ENCODE peak calls at places on chromosomes 6 and 20, in eight cellular contexts. V, T, X, C, Q, A, S and B are unnamed samples.

GRCh38 chr20:17662333-17663039 is 19.6 kb downstream of the RRBP1 start:
- DNase-seq in V (no peak), T (no peak), X (peak), C (no peak), Q (no peak), A (peak), S (peak), B (no peak)

GRCh38 chr6:163327165-163327880 is 87.2 kb upstream of the QKI start:
- DNase-seq in V (no peak), T (no peak), X (no peak), C (no peak), Q (no peak), A (no peak), S (no peak), B (no peak)

GRCh38 chr20:16571333-16571732 is 1.9 kb downstream of the KIF16B start:
- DNase-seq in V (no peak), T (no peak), X (no peak), C (no peak), Q (no peak), A (no peak), S (no peak), B (no peak)

GRCh38 chr6:110287462-110288341 is 70.4 kb downstream of the METTL24 start:
- DNase-seq in V (no peak), T (no peak), X (no peak), C (peak), Q (no peak), A (no peak), S (peak), B (no peak)

GRCh38 chr6:12593720-12594540 is 122.6 kb upstream of the PHACTR1 start:
- DNase-seq in V (no peak), T (no peak), X (no peak), C (no peak), Q (no peak), A (no peak), S (peak), B (no peak)

GRCh38 chr6:106939208-106939607 is 35.3 kb downstream of the CD24 start:
- DNase-seq in V (no peak), T (no peak), X (no peak), C (no peak), Q (no peak), A (no peak), S (peak), B (no peak)

GRCh38 chr6:167130712-167131684 is 8.1 kb downstream of the CCR6 start:
- DNase-seq in V (no peak), T (no peak), X (no peak), C (peak), Q (no peak), A (no peak), S (no peak), B (no peak)

GRCh38 chr6:111920581-111920980 is 47.3 kb upstream of the FYN start:
- DNase-seq in V (no peak), T (no peak), X (no peak), C (no peak), Q (no peak), A (no peak), S (no peak), B (no peak)

GRCh38 chr6:35401514-35401913 is 50.6 kb upstream of the FANCE start:
- DNase-seq in V (no peak), T (no peak), X (no peak), C (no peak), Q (peak), A (no peak), S (no peak), B (no peak)

GRCh38 chr6:111743859-111744692 is 129.2 kb downstream of the FYN start:
- DNase-seq in V (no peak), T (no peak), X (peak), C (no peak), Q (no peak), A (peak), S (peak), B (no peak)

GRCh38 chr6:89597988-89598387 is 40.6 kb downstream of the LYRM2 start:
- DNase-seq in V (no peak), T (no peak), X (peak), C (no peak), Q (no peak), A (peak), S (peak), B (no peak)

GRCh38 chr6:4145083-4145482 is 9.7 kb upstream of the ECI2 start:
- DNase-seq in V (no peak), T (no peak), X (no peak), C (no peak), Q (no peak), A (no peak), S (no peak), B (no peak)

GRCh38 chr20:12372557-12372956 is 454.9 kb downstream of the BTBD3 start:
- DNase-seq in V (no peak), T (no peak), X (no peak), C (no peak), Q (no peak), A (no peak), S (no peak), B (no peak)

GRCh38 chr6:98572579-98572978 is 261.8 kb upstream of the POU3F2 start:
- DNase-seq in V (no peak), T (no peak), X (no peak), C (no peak), Q (no peak), A (no peak), S (no peak), B (no peak)

GRCh38 chr20:60068509-60068908 is 110.3 kb downstream of the CDH26 start:
- DNase-seq in V (no peak), T (no peak), X (no peak), C (no peak), Q (no peak), A (no peak), S (no peak), B (no peak)

GRCh38 chr6:57087916-57088315 is 2.1 kb upstream of the ZNF451 start:
- DNase-seq in V (no peak), T (no peak), X (no peak), C (no peak), Q (no peak), A (no peak), S (no peak), B (no peak)

GRCh38 chr20:8532169-8532568 is 400.1 kb downstream of the PLCB1 start:
- DNase-seq in V (no peak), T (no peak), X (no peak), C (no peak), Q (no peak), A (no peak), S (no peak), B (no peak)

GRCh38 chr6:4487538-4487937 is 288.7 kb upstream of the CDYL start:
- DNase-seq in V (no peak), T (no peak), X (no peak), C (no peak), Q (no peak), A (no peak), S (no peak), B (no peak)

GRCh38 chr20:37346232-37346525 is 239 bp downstream of the SRC start:
- DNase-seq in V (no peak), T (no peak), X (no peak), C (no peak), Q (no peak), A (no peak), S (no peak), B (no peak)

GRCh38 chr6:53439556-53439955 is 90.8 kb upstream of the ELOVL5 start:
- DNase-seq in V (no peak), T (no peak), X (peak), C (no peak), Q (no peak), A (peak), S (peak), B (no peak)

GRCh38 chr20:16028923-16029322 is 544.3 kb downstream of the KIF16B start:
- DNase-seq in V (no peak), T (no peak), X (no peak), C (no peak), Q (no peak), A (no peak), S (no peak), B (no peak)

GRCh38 chr6:46191961-46192360 is 21.2 kb upstream of the ENPP5 start:
- DNase-seq in V (peak), T (no peak), X (peak), C (no peak), Q (no peak), A (peak), S (peak), B (no peak)

GRCh38 chr20:63265891-63266515 is 6.6 kb upstream of the ARFGAP1 start:
- DNase-seq in V (peak), T (no peak), X (no peak), C (no peak), Q (no peak), A (peak), S (peak), B (no peak)

GRCh38 chr20:45629496-45630100 is at the start of gene WFDC10A:
- DNase-seq in V (no peak), T (no peak), X (peak), C (no peak), Q (no peak), A (peak), S (peak), B (no peak)

GRCh38 chr6:160428818-160429744 is 80.9 kb downstream of the SLC22A3 start:
- DNase-seq in V (no peak), T (no peak), X (no peak), C (no peak), Q (no peak), A (no peak), S (no peak), B (no peak)

GRCh38 chr20:25454153-25454900 is 46.9 kb downstream of the GINS1 start:
- DNase-seq in V (no peak), T (no peak), X (no peak), C (no peak), Q (no peak), A (no peak), S (no peak), B (no peak)

GRCh38 chr20:38222231-38222922 is 38.2 kb downstream of the KIAA1755 start:
- DNase-seq in V (no peak), T (no peak), X (peak), C (no peak), Q (peak), A (peak), S (peak), B (peak)

GRCh38 chr6:43924222-43924702 is 154.3 kb downstream of the VEGFA start:
- DNase-seq in V (no peak), T (no peak), X (no peak), C (no peak), Q (peak), A (peak), S (peak), B (no peak)

GRCh38 chr6:43927525-43928210 is 157.7 kb downstream of the VEGFA start:
- DNase-seq in V (no peak), T (no peak), X (no peak), C (peak), Q (no peak), A (no peak), S (no peak), B (no peak)

GRCh38 chr6:43923376-43924221 is 153.6 kb downstream of the VEGFA start:
- DNase-seq in V (no peak), T (no peak), X (no peak), C (no peak), Q (peak), A (peak), S (no peak), B (no peak)

GRCh38 chr6:43929511-43929910 is 159.5 kb downstream of the VEGFA start:
- DNase-seq in V (no peak), T (no peak), X (no peak), C (no peak), Q (no peak), A (no peak), S (no peak), B (no peak)

GRCh38 chr6:43926644-43927524 is 156.9 kb downstream of the VEGFA start:
- DNase-seq in V (peak), T (no peak), X (peak), C (peak), Q (no peak), A (peak), S (peak), B (no peak)
- TF ChIP-seq CTCF in V (no peak), T (no peak), X (no peak), C (no peak), Q (no peak), A (peak), S (peak), B (no peak)

GRCh38 chr20:10667560-10668167 is 6.1 kb downstream of the JAG1 start:
- DNase-seq in V (no peak), T (no peak), X (no peak), C (no peak), Q (no peak), A (no peak), S (no peak), B (no peak)
- TF ChIP-seq CTCF in V (no peak), T (no peak), X (no peak), C (no peak), Q (no peak), A (no peak), S (no peak), B (no peak)

GRCh38 chr20:22180244-22180643 is 404.1 kb downstream of the FOXA2 start:
- DNase-seq in V (no peak), T (no peak), X (no peak), C (no peak), Q (no peak), A (no peak), S (no peak), B (no peak)
- TF ChIP-seq CTCF in V (no peak), T (peak), X (no peak), C (no peak), Q (no peak), A (no peak), S (no peak), B (no peak)

DNA sequence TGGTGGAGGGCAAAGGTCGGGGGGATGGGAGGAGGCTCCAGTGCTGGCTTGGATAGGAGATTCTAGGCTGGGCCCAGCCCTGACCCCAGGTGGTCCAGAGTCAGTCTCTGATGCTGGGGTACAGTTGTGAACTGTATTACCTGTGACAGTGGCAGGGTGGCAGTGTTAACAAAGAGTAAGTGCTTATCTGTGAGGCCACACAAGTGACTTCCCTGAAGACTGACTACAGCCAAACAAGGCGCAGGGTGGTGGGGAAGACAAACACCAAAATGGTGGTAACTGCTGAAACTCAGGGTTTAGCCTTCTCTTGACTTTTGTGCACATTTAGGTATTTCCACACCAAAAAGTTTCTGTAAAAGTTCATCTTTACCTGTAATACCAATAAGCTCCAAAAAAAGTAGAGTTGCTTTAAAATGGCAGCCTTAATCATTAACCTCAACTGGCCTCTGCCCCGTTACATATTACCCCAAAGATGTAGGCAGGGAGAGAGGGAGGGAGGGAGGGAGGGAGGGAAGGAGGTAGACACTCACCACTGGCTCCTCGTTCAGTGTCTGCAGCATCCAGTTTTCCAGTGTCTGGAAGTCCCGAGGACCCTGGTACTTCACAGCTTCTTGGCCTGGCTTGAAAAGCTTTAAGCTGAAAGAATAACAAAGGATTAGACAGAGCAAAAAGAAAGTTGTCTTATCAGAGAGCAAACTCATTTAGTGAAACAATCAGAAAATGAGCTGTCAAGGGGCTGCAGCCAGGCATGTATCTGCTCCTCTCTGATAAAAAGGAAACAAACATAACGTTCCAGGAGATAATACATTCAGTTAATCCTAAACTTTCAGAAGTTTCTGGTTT is 11.3 kb downstream of the TXNDC5 start:
- DNase-seq in V (no peak), T (no peak), X (no peak), C (no peak), Q (no peak), A (no peak), S (no peak), B (no peak)
- TF ChIP-seq CTCF in V (no peak), T (peak), X (peak), C (no peak), Q (peak), A (no peak), S (peak), B (no peak)

DNA sequence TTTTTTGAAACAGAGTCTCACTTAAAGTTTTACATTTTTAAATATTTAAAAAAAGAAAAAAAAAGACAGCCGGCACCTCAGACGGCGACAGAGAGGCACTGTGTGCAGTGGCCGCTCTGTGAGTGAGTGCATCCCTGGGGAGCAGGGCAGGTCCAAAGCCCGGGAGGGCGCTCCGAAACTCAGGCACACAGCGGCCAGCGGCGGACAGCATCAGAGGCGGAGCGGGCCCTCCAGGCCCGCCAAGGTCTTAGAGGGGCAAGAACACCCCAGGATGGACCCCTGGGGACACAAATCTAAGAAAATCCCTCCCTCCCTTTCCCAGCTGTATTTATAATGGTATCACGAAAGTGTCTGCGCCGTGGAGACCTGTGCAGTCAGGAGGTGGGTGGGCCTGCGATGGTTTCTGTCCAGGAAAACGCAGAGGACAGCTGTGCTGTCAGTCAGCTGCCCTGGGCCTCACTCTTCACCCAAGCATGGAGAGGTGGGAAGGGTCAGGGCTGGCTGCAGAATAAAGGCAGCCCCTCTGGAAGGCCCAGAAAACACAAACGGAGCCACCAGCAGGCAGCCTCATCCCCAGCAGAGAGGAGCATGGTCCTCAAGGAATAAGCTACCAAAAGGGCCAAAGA is 43.8 kb downstream of the TAF4 start:
- DNase-seq in V (no peak), T (no peak), X (no peak), C (peak), Q (no peak), A (no peak), S (no peak), B (no peak)
- TF ChIP-seq CTCF in V (no peak), T (no peak), X (no peak), C (no peak), Q (no peak), A (no peak), S (no peak), B (no peak)

GRCh38 chr6:158387036-158387435 is 74.8 kb downstream of the TULP4 start:
- DNase-seq in V (no peak), T (no peak), X (no peak), C (no peak), Q (no peak), A (no peak), S (no peak), B (no peak)
- TF ChIP-seq CTCF in V (no peak), T (no peak), X (peak), C (no peak), Q (no peak), A (no peak), S (peak), B (no peak)

DNA sequence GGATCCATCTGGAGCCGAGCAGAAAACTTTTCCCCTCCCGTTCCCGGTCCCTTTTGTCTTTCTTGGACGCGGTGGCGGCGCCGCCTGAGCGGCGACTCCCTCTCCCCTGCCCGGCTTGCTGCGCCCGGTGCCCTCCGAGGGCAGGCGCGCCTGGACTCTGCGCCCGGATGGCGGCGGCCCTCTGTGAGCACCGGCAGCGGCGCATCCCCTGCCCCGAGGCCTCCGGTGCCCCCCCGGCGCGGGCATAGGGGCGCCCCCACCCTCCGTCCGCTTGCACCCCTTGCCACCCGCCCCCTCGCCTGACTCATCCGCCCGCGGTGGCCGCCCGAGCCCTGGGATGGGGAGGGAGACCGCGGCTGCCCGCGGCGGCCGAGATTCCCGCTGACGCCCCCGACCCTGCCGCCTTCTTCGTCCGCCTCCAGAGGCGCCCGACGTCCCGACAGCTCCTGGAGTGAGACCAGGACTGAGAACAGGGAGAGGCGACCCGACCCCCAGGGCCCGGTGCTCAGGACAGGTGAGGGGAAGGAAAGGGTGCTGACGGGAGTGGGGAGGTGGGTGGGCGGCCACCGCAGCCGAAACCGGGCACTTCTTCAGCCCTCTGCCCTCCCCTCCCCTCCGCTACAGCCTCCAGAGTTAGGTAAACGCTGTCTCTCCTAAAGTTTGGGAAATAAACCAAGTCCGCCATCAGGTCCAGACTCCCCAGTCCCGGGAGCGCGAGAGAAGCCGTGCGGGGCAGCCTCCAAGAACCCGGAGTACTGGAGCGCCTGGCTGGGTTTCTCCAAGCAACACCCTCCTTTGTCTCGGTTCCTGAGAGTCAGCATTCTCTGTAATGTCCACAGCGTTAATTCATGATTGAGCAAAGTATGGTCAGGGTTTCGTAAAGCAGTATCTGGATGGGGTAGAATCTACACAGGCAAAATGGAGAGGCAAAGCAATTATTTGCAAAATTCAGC is at the start of gene TMEM200A:
- DNase-seq in V (no peak), T (no peak), X (peak), C (peak), Q (peak), A (peak), S (peak), B (peak)
- TF ChIP-seq CTCF in V (peak), T (no peak), X (peak), C (no peak), Q (no peak), A (peak), S (peak), B (no peak)

DNA sequence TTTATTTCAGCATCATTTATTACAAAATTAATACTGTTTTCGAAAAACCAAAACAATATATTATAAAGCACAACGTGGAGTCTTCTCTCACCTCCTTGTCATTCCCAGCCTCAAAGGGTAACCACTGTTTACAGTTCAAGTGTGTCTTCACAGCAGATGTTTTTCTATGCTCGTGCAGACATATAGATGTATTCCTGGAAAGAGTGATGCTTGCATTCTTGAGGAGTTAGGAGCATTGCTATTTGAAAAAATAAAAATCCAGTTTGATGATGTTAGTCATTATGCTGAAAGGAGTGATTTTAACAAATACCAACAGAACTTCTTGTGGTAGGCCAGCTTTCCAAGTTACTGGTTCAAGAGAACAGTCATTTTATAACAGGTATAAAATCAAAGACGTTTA is 234.9 kb downstream of the BCKDHB start:
- DNase-seq in V (peak), T (no peak), X (peak), C (no peak), Q (no peak), A (peak), S (peak), B (no peak)
- TF ChIP-seq CTCF in V (no peak), T (no peak), X (no peak), C (no peak), Q (no peak), A (no peak), S (no peak), B (no peak)